ENCODE peak calls at places on chromosomes 4 and X, in five cellular contexts. Q, P, K, R and N are unnamed samples.

GRCh38 chr4:141144207-141144606 is 10.9 kb upstream of the RNF150 start:
- DNase-seq in R (no peak), Q (no peak), P (no peak), K (no peak), N (no peak)

GRCh38 chr4:150679767-150680088 is 97.8 kb downstream of the MAB21L2 start:
- DNase-seq in P (no peak), R (no peak), Q (no peak), K (no peak), N (no peak)

GRCh38 chrX:129980043-129980442 is 2.4 kb upstream of the BCORL1 start:
- DNase-seq in R (no peak), K (no peak), P (no peak), Q (peak; percentile 65), N (peak; percentile 36)

GRCh38 chr4:142095886-142096605 is 459.7 kb downstream of the IL15 start:
- DNase-seq in P (no peak), R (no peak), K (no peak), Q (no peak), N (no peak)

GRCh38 chr4:159019356-159019755 is 83.5 kb upstream of the RAPGEF2 start:
- DNase-seq in Q (no peak), K (no peak), R (no peak), P (no peak), N (no peak)

GRCh38 chrX:3638280-3638873 is 75.1 kb downstream of the PRKX start:
- DNase-seq in P (peak; percentile 16), Q (peak; percentile 57), R (no peak), K (peak; percentile 57), N (peak; percentile 43)

GRCh38 chr4:170465434-170465833 is 375.7 kb upstream of the AADAT start:
- DNase-seq in R (no peak), P (no peak), K (no peak), Q (no peak), N (no peak)

GRCh38 chr4:5198586-5198985 is 147.3 kb downstream of the STK32B start:
- DNase-seq in Q (no peak), K (no peak), P (no peak), R (no peak), N (no peak)

GRCh38 chr4:111639120-111639519 is 506.1 kb upstream of the FAM241A start:
- DNase-seq in Q (no peak), K (no peak), R (no peak), P (no peak), N (no peak)

GRCh38 chrX:84047339-84047738 is 140.7 kb downstream of the RPS6KA6 start:
- DNase-seq in P (no peak), K (no peak), R (no peak), Q (no peak), N (no peak)

GRCh38 chrX:100417671-100418070 is 7.6 kb upstream of the PCDH19 start:
- DNase-seq in P (no peak), K (no peak), R (no peak), Q (no peak), N (no peak)

GRCh38 chr4:83230928-83231327 is 53.7 kb downstream of the COQ2 start:
- DNase-seq in P (no peak), R (no peak), Q (no peak), K (no peak), N (no peak)

GRCh38 chr4:19945979-19946380 is 305.7 kb upstream of the SLIT2 start:
- DNase-seq in P (no peak), K (no peak), Q (no peak), R (no peak), N (no peak)

GRCh38 chr4:183636923-183637322 is 22.1 kb downstream of the RWDD4 start:
- DNase-seq in Q (no peak), K (no peak), P (no peak), R (no peak), N (no peak)

GRCh38 chrX:10756365-10756915 is 136.1 kb upstream of the MID1 start:
- DNase-seq in P (no peak), K (no peak), Q (no peak), R (no peak), N (no peak)

DNA sequence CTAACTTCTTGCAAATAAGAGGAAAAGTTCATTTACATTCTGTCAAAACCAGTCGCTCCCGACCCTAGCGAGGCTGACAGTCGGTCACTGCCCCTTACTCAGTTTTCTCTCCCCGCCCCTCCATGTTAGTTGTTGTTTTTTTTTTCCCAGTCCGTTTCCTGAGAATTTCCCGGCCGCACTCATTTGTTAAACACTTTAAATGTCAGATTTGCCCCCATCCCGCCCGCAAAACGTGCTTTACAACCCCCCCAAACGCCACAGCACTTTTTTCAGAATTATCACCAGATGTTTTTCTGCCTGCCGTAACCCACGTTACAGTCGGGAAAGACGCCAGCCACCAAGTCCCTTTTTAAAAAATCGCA is 88.9 kb downstream of the HPRT1 start:
- DNase-seq in P (no peak), R (no peak), K (no peak), Q (peak; percentile 39), N (no peak)
- TF ChIP-seq TAF1 in P (no peak), R (no peak), K (no peak), Q (no peak), N (no peak)

GRCh38 chrX:97126020-97126419 is 242.3 kb downstream of the RPA4 start:
- DNase-seq in R (no peak), K (no peak), P (no peak), Q (no peak), N (no peak)
- TF ChIP-seq POLR2AphosphoS5 in R (no peak), K (no peak), P (no peak), Q (no peak), N (no peak)

GRCh38 chrX:22800360-22800759 is 199.4 kb upstream of the DDX53 start:
- DNase-seq in Q (no peak), R (no peak), P (no peak), K (no peak), N (no peak)
- TF ChIP-seq TAF1 in Q (no peak), R (no peak), P (no peak), K (no peak), N (no peak)

DNA sequence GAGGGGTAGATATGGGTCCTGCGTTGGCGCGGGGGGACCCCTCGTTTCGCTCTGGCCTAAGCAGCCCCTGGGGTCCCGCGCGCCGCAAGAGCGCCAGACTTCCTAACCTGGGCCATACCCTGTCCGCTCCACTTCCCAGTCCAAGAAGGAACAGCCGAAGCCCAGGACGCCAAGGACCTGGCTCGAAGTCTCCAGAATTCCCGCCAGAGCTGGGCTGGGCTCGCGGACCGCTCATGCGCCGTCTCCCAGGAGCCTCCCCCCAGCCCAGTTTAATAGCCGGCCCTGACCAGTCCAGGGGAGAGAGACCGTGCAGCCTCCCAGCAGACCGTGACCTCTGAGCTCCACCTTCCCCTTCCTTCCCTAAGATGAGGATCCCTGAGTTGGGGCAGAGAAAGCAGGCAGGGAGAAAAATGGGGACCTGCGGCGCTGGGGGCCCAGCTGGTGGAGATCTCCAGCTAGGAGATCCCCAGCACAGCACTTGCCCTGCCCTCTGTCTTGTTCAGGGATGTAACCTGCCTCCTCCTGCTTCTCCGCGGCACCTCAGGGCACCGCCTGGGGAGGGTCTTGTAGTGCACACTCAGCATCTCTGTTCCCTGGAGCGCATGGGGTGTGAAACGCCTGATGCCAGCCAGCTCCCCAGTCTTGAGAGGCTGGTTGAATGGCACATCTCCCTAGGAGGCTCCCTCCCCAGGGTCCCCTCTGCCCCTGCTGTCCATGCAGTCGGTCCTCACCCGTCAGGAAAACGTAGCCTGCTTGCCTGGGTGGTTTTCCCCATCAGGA is 1.2 kb upstream of the LETM1 start:
- DNase-seq in K (peak; percentile 43), Q (peak; percentile 67), R (no peak), P (no peak), N (no peak)
- TF ChIP-seq POLR2AphosphoS5 in K (no peak), Q (no peak), R (no peak), P (no peak), N (no peak)

GRCh38 chrX:22748093-22748999 is 251.4 kb upstream of the DDX53 start:
- DNase-seq in R (peak; percentile 5), P (no peak), Q (peak; percentile 40), K (peak; percentile 16), N (peak; percentile 3)
- TF ChIP-seq TAF1 in R (no peak), P (no peak), Q (no peak), K (no peak), N (no peak)

GRCh38 chr4:16969696-16970135 is 71.3 kb upstream of the LDB2 start:
- DNase-seq in P (no peak), R (no peak), K (no peak), Q (no peak), N (no peak)

DNA sequence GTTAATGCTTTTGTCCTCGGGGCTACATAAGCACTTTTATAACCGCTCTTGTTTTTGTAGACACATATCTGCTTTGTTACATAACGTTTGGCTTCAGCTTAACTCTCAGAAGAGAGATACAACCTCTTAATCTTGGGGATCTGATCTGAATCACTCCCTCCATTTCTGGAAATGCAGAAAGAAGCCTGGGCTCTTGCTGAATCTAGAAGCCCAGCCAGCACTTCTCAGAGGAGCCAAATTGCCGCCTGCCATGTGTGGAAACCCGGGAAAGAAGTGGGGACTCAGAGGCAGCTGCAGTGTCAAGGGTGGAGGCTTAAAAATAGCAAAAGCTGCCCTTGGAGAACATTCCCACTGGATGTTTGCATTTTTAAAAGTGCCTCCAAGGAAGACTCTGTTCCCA is 69.3 kb upstream of the LDB2 start:
- DNase-seq in P (no peak), R (no peak), Q (no peak), K (no peak), N (no peak)
- TF ChIP-seq POLR2AphosphoS5 in P (no peak), R (no peak), Q (no peak), K (no peak), N (no peak)

DNA sequence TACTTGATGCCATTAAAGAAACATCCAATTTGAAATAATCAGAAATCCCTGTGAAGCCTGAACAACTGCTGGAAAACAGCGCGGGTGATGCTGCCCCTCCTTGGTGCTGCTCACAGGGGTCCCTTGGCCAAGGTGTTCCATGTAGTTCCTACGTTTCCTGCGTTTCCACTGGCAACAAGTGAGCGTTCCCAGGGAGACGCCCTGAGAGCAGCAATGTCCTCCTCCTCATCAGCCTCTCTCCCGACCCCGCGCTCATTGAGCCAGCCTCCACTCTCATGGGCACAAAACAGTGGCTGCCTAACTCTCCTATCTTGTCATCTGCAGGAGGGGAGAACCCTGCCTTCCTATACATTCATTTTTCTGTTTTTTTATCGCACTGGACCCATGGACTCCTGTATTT is 18.9 kb downstream of the LETM1 start:
- DNase-seq in Q (no peak), K (no peak), R (no peak), P (no peak), N (no peak)
- TF ChIP-seq TAF1 in Q (no peak), K (no peak), R (no peak), P (no peak), N (no peak)

GRCh38 chrX:69179380-69179911 is 14.2 kb upstream of the PJA1 start:
- DNase-seq in Q (peak; percentile 72), P (no peak), K (no peak), R (no peak), N (no peak)
- TF ChIP-seq POLR2AphosphoS5 in Q (no peak), P (no peak), K (no peak), R (no peak), N (no peak)